ENCODE peak calls at places on chromosome 4, in four cellular contexts. P is prostate gland, C is testis, R is left ventricle myocardium inferior. T is an unnamed sample. For H3K4me1, the result is how much of the 10 kb centered on the place peaks cover.

GRCh38 chr4:16752150-16752549 is 146.3 kb downstream of the LDB2 start:
- DNase-seq in P (no peak), C (no peak), R (no peak), T (no peak)

GRCh38 chr4:173367285-173367684 is 3.5 kb upstream of the SAP30 start:
- DNase-seq in P (no peak), C (no peak), R (no peak), T (no peak)

GRCh38 chr4:7052923-7053715 is 9.9 kb downstream of the TADA2B start:
- DNase-seq in P (no peak), C (no peak), R (peak), T (no peak)

GRCh38 chr4:13240066-13240465 is 244.1 kb downstream of the RAB28 start:
- DNase-seq in P (no peak), C (no peak), R (no peak), T (no peak)

GRCh38 chr4:106869551-106869950 is 166.6 kb downstream of the DKK2 start:
- DNase-seq in P (no peak), C (no peak), R (no peak), T (no peak)

GRCh38 chr4:152041304-152041703 is 280.5 kb upstream of the GATB start:
- DNase-seq in P (no peak), C (no peak), R (no peak), T (no peak)

GRCh38 chr4:169184686-169185085 is 86.1 kb downstream of the SH3RF1 start:
- DNase-seq in P (no peak), C (no peak), R (no peak), T (no peak)

GRCh38 chr4:100907465-100908454 is 389.9 kb upstream of the EMCN start:
- DNase-seq in P (no peak), C (no peak), R (no peak), T (no peak)

GRCh38 chr4:38080575-38080974 is 120.4 kb downstream of the PTTG2 start:
- DNase-seq in P (no peak), C (no peak), R (no peak), T (no peak)

GRCh38 chr4:6724461-6725111 is 8.6 kb downstream of the BLOC1S4 start:
- DNase-seq in P (no peak), C (peak), R (no peak), T (no peak)

GRCh38 chr4:8143392-8144140 is 15.0 kb downstream of the ABLIM2 start:
- DNase-seq in P (no peak), C (no peak), R (no peak), T (no peak)

GRCh38 chr4:39354178-39354503 is 12.0 kb downstream of the RFC1 start:
- DNase-seq in P (no peak), C (no peak), R (no peak), T (no peak)

GRCh38 chr4:77599378-77599777 is 6.2 kb upstream of the CXCL13 start:
- DNase-seq in P (no peak), C (peak), R (no peak), T (peak)

GRCh38 chr4:64781737-64782326 is 372.6 kb upstream of the TECRL start:
- DNase-seq in P (no peak), C (no peak), R (no peak), T (no peak)

GRCh38 chr4:183636488-183636887 is 22.5 kb downstream of the RWDD4 start:
- DNase-seq in P (peak), C (peak), R (no peak), T (peak)

GRCh38 chr4:53365121-53365485 is 758 bp downstream of the SCFD2 start:
- DNase-seq in P (no peak), C (no peak), R (no peak), T (no peak)

GRCh38 chr4:8698341-8699062 is 105.9 kb downstream of the CPZ start:
- DNase-seq in P (no peak), C (no peak), R (no peak), T (peak)

GRCh38 chr4:145824469-145824868 is 114.2 kb downstream of the ZNF827 start:
- DNase-seq in P (no peak), C (no peak), R (no peak), T (peak)
- H3K4me1 ChIP-seq in P (under half), C (under half), R (under half), T (under half)

GRCh38 chr4:186169942-186170802 is 21.2 kb upstream of the CYP4V2 start:
- DNase-seq in P (no peak), C (no peak), R (no peak), T (no peak)
- TF ChIP-seq CTCF in P (no peak), C (no peak), R (no peak), T (peak)

DNA sequence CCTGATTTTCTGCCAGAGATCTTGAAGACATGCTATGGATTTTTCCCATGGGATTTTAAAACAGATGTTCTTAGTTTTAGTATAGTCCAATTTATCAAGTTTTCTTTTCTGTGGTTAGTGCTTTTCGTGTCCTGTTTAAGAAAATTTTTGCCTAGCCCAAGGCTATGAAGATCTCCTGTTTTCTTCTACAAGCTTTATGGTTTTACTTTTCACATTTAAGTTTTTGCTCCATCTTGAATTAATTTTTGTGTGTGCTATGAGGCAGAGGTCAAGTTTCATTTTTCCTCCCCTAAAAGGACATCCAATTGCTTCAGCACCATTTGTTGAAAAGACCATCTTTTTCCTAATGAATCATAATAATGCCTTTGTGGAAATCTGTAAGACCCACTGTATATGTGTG is 65.6 kb downstream of the POLR2B start:
- DNase-seq in P (no peak), C (no peak), R (no peak), T (no peak)
- H3K4me1 ChIP-seq in P (under half), C (under half), R (half or more), T (under half)

GRCh38 chr4:108758498-108758897 is 4.4 kb downstream of the ETNPPL start:
- DNase-seq in P (no peak), C (no peak), R (no peak), T (no peak)

GRCh38 chr4:108766058-108766457 is 3.2 kb upstream of the ETNPPL start:
- DNase-seq in P (no peak), C (no peak), R (no peak), T (no peak)

GRCh38 chr4:108763226-108763593 is 357 bp upstream of the ETNPPL start:
- DNase-seq in P (no peak), C (no peak), R (no peak), T (no peak)

GRCh38 chr4:108763981-108764380 is 1.1 kb upstream of the ETNPPL start:
- DNase-seq in P (no peak), C (no peak), R (no peak), T (no peak)

DNA sequence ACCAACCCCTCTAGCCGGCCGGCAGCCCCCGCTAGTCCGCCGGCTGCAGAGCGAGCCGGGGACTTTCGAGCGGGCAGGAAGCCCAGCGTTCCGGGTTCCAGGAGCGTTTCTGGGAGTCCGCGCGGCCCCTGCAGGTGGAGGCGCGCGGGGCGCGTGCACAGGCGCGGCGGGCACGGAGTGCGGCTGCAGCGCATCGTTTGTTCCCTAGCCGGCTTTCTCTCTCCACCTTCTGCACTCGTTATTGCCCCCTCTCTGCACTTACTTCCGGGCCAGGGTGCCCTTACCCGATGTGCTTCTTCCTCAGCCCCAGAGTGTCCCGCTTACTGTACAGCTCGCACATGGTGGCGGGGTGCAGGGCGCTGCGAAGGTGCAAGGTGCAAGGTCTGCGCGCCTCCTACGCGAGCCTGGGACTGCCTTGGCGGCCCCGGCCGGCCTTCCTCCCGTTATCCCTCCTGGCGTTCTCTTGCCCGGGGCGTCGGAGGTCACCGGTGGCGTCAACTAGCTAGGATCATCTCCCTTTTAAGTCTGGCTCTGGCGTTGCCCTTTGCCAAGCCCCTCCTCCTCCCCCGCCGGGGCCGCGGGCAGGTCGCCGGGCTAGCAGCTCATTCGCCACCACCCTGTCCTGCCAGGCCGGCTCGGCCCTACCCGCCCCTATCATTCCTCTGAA is at the start of gene ETNPPL:
- DNase-seq in P (no peak), C (peak), R (peak), T (peak)
- TF ChIP-seq CTCF in P (no peak), C (no peak), R (peak), T (peak)

DNA sequence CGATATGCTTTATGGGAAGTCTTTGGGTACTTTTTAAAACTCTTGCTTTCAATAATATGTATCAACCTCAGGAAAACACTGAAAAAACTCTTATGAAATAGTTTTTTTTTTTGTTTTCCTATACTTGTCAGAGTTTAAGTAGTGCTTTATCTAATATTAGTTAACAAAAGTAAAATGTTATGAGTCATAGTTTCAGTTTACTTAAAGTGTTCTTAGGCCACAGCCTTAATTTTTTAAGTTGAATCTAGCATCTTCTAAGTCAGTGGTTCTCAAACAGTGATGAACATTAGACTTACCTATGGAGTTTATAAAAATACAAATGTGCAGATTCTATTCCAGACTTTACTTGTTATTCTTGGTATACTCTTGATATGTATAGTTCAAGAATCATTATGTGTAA is 26.3 kb upstream of the ADGRL3 start:
- DNase-seq in P (no peak), C (no peak), R (no peak), T (no peak)
- H3K4me1 ChIP-seq in P (under half), C (under half), R (under half), T (under half)

DNA sequence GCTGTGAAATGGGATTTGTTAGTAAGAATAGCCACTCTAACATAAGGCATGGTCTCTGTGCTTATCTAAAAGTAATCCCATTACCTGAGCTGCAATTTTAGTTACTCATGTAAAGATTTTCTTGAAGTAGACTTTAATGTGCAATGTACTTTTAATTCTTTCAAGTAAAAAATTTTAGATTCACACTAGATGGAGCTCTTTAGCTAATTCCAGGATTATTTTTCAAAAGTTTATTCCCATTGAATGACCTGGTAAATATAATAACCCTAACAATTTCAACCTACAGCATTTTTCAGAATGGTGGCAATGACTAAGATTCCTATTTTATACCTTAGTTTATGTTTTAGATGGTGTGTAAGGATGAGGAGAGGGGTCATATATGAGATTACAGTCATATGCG is 18.1 kb downstream of the USP38 start:
- DNase-seq in P (no peak), C (no peak), R (no peak), T (no peak)
- TF ChIP-seq CTCF in P (no peak), C (peak), R (peak), T (peak)

DNA sequence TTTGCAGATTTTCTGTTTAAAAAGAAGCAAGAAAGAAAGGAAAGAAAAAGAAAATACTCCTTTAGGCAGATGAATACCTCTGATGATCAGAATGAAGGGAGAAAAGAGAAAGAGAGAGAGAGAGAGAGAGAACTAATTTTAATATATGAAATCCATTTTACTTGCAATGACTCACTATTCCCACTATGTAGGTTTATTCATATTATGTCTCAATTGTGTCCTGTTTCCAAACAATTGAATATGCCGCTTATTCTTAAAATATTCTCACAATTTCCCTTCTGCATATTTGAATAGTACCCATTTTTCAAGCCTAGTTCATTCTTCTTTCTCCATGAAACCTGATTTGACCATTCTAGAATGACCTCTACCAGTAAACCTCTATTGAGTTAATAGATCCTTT is 11.7 kb downstream of the MEPE start:
- DNase-seq in P (no peak), C (no peak), R (no peak), T (no peak)
- H3K4me1 ChIP-seq in P (under half), C (under half), R (under half), T (under half)

GRCh38 chr4:111937368-111937767 is 207.9 kb upstream of the FAM241A start:
- DNase-seq in P (no peak), C (no peak), R (no peak), T (no peak)
- TF ChIP-seq CTCF in P (no peak), C (no peak), R (no peak), T (peak)

GRCh38 chr4:24150021-24150420 is 260.2 kb upstream of the PPARGC1A start:
- DNase-seq in P (no peak), C (no peak), R (no peak), T (no peak)
- H3K4me1 ChIP-seq in P (under half), C (under half), R (under half), T (under half)

DNA sequence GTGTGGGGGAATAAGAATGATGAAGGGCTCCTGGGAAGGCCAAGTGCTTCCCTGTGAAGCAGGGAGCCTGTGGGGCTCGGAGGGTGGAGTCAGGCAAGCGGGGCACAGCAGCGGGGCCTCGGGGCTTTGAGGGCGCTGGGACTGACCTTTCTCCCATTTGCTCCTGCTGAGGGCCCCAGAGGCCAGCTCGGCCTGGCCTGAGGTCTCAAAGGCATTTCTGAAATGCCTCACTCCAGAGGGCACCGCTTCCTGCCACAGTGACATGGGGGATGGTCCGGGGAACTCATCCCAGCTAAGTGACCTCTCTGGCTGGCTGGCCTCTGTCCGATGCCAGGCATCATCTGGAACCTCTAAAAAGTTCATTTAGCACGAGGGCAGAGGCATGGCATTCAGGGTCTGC is 98.8 kb upstream of the STX18 start:
- DNase-seq in P (no peak), C (no peak), R (no peak), T (peak)
- TF ChIP-seq CTCF in P (no peak), C (no peak), R (no peak), T (peak)

T was measured in endodermal cell.